ENCODE peak calls at places on chromosomes 7 and 10, in ten cellular contexts. X is testis, A is prostate gland, R is esophagus squamous epithelium, F is adrenal gland, I is transverse colon, U is GM12892, P is uterus, H is A549, O is IMR-90. E is an unnamed sample.

GRCh38 chr10:17851611-17852010 is 42.5 kb downstream of the MRC1 start:
- DNase-seq in X (peak), A (no peak), R (no peak), F (peak), I (peak), U (no peak), P (no peak), H (no peak), O (no peak), E (peak)

GRCh38 chr7:72785166-72785955 is 42.6 kb downstream of the TYW1B start:
- DNase-seq in X (no peak), A (no peak), R (no peak), F (no peak), I (no peak), U (no peak), P (no peak), H (no peak), O (peak), E (no peak)

GRCh38 chr10:33706191-33706590 is 371.7 kb upstream of the NRP1 start:
- DNase-seq in X (no peak), A (no peak), R (no peak), F (no peak), I (peak), U (no peak), P (peak), H (peak), O (peak), E (peak)

GRCh38 chr7:131329176-131329570 is 1.5 kb downstream of the MKLN1 start:
- DNase-seq in X (peak), A (no peak), R (no peak), F (peak), I (no peak), U (no peak), P (no peak), H (peak), O (no peak), E (peak)

GRCh38 chr7:142828101-142828500 is 26.8 kb upstream of the EPHB6 start:
- DNase-seq in X (no peak), A (peak), R (no peak), F (no peak), I (no peak), U (no peak), P (no peak), H (no peak), O (no peak), E (no peak)

GRCh38 chr10:133009218-133009954 is 67.0 kb upstream of the CFAP46 start:
- DNase-seq in X (peak), A (no peak), R (no peak), F (peak), I (peak), U (no peak), P (no peak), H (peak), O (no peak), E (peak)

GRCh38 chr7:141402277-141402996 is 148.8 kb upstream of the AGK start:
- DNase-seq in X (no peak), A (no peak), R (no peak), F (no peak), I (no peak), U (no peak), P (no peak), H (no peak), O (no peak), E (no peak)

GRCh38 chr7:128909605-128910568 is 622 bp downstream of the KCP start:
- DNase-seq in X (no peak), A (no peak), R (no peak), F (no peak), I (no peak), U (no peak), P (no peak), H (no peak), O (peak), E (no peak)

GRCh38 chr7:67616517-67616916 is 619.9 kb downstream of the TYW1 start:
- DNase-seq in X (no peak), A (no peak), R (no peak), F (no peak), I (no peak), U (no peak), P (no peak), H (no peak), O (no peak), E (no peak)

GRCh38 chr7:43511769-43512515 is 71.0 kb upstream of the STK17A start:
- DNase-seq in X (no peak), A (no peak), R (no peak), F (no peak), I (no peak), U (no peak), P (no peak), H (no peak), O (no peak), E (no peak)

GRCh38 chr7:50619684-50620083 is 54.5 kb upstream of the DDC start:
- DNase-seq in X (no peak), A (no peak), R (no peak), F (no peak), I (no peak), U (no peak), P (no peak), H (no peak), O (no peak), E (no peak)

GRCh38 chr7:128879939-128880746 is 17.5 kb downstream of the ATP6V1F start:
- DNase-seq in X (peak), A (peak), R (no peak), F (peak), I (peak), U (no peak), P (peak), H (peak), O (peak), E (peak)

GRCh38 chr7:132464740-132465139 is 111.5 kb downstream of the PLXNA4 start:
- DNase-seq in X (no peak), A (no peak), R (no peak), F (no peak), I (no peak), U (no peak), P (no peak), H (no peak), O (no peak), E (no peak)

GRCh38 chr10:71999360-72000072 is 35.3 kb downstream of the CHST3 start:
- DNase-seq in X (peak), A (no peak), R (no peak), F (peak), I (peak), U (no peak), P (peak), H (no peak), O (peak), E (no peak)

GRCh38 chr10:119426699-119427098 is 115.8 kb downstream of the RGS10 start:
- DNase-seq in X (no peak), A (no peak), R (no peak), F (no peak), I (no peak), U (no peak), P (no peak), H (no peak), O (no peak), E (no peak)

GRCh38 chr10:48606530-48607355 is 1.9 kb upstream of the ARHGAP22 start:
- DNase-seq in X (peak), A (no peak), R (no peak), F (peak), I (peak), U (no peak), P (no peak), H (peak), O (peak), E (peak)

GRCh38 chr10:60186315-60187071 is 203.2 kb downstream of the ANK3 start:
- DNase-seq in X (no peak), A (no peak), R (no peak), F (no peak), I (no peak), U (no peak), P (no peak), H (peak), O (peak), E (peak)

GRCh38 chr10:62083868-62084267 is 182.4 kb downstream of the ARID5B start:
- DNase-seq in X (peak), A (peak), R (no peak), F (no peak), I (peak), U (no peak), P (peak), H (peak), O (peak), E (peak)

GRCh38 chr7:108282427-108282996 is 152.4 kb upstream of the LAMB4 start:
- DNase-seq in X (no peak), A (no peak), R (no peak), F (peak), I (no peak), U (no peak), P (no peak), H (no peak), O (no peak), E (no peak)

GRCh38 chr7:1234794-1235500 is 2.3 kb downstream of the UNCX start:
- DNase-seq in X (no peak), A (no peak), R (no peak), F (no peak), I (no peak), U (no peak), P (no peak), H (peak), O (no peak), E (no peak)

GRCh38 chr10:108904163-108904878 is 1019.0 kb downstream of the XPNPEP1 start:
- DNase-seq in X (no peak), A (no peak), R (no peak), F (no peak), I (no peak), U (no peak), P (no peak), H (no peak), O (no peak), E (no peak)

GRCh38 chr10:126924915-126925300 is 19.7 kb downstream of the DOCK1 start:
- DNase-seq in X (no peak), A (no peak), R (no peak), F (no peak), I (no peak), U (no peak), P (no peak), H (no peak), O (peak), E (no peak)

GRCh38 chr10:25952857-25953256 is 18.8 kb downstream of the MYO3A start:
- DNase-seq in X (no peak), A (no peak), R (no peak), F (no peak), I (no peak), U (no peak), P (no peak), H (no peak), O (no peak), E (no peak)

GRCh38 chr10:127679642-127680255 is 57.2 kb upstream of the FOXI2 start:
- DNase-seq in X (no peak), A (no peak), R (no peak), F (no peak), I (no peak), U (no peak), P (no peak), H (no peak), O (no peak), E (no peak)

GRCh38 chr7:35967366-35968139 is 166.7 kb downstream of the SEPTIN7 start:
- DNase-seq in X (no peak), A (no peak), R (no peak), F (no peak), I (no peak), U (no peak), P (no peak), H (no peak), O (no peak), E (no peak)

GRCh38 chr10:51696251-51696650 is 3.1 kb downstream of the CSTF2T start:
- DNase-seq in X (no peak), A (no peak), R (no peak), F (no peak), I (no peak), U (no peak), P (no peak), H (no peak), O (no peak), E (no peak)

GRCh38 chr10:51700228-51700835 is 937 bp upstream of the CSTF2T start:
- DNase-seq in X (peak), A (peak), R (no peak), F (peak), I (peak), U (no peak), P (peak), H (no peak), O (no peak), E (peak)

GRCh38 chr10:51698473-51699063 is 827 bp downstream of the CSTF2T start:
- DNase-seq in X (no peak), A (no peak), R (no peak), F (no peak), I (no peak), U (no peak), P (peak), H (no peak), O (no peak), E (no peak)

GRCh38 chr10:51699145-51699474 is 285 bp downstream of the CSTF2T start:
- DNase-seq in X (no peak), A (no peak), R (no peak), F (peak), I (no peak), U (no peak), P (no peak), H (no peak), O (no peak), E (no peak)

DNA sequence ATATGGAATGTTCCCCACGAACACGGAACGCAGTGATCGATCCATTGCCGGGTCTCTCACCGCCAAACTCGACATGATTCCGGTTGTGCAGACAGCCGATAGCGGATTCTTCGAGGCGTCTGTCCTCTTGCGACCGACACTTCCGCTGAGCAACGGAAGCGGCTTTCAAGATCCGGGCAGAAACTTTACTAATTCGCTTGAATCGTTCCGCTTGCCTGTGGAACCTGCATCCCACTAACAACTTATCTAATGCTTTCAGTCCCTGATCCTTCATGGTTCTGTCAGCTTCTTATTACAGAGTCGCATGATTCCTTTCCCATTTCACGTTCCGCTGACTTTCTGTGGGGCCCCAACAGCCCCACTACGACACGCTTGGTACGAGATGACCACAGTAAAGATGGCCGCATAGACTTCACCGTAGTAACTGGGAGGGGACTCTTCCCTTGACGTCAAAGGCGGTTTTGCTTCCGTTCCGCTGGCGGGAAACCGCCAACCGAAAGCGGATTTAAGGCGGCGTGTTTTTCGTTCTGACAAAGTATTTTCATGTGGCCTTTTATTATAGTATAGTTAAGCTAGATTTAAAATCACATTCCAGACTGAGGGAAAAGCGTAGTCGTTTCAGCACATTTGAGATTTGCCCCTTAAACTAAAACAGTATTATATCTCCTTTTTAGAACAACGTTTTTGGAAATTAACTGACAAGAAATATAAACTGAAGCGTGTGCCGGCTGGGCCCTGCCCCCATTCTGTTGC is at the start of gene CSTF2T:
- DNase-seq in X (peak), A (peak), R (peak), F (peak), I (peak), U (peak), P (peak), H (peak), O (peak), E (peak)
- TF ChIP-seq POLR2A in X (no peak), A (peak), R (peak), F (peak), I (peak), U (peak), P (no peak), H (peak), O (peak), E (peak)

DNA sequence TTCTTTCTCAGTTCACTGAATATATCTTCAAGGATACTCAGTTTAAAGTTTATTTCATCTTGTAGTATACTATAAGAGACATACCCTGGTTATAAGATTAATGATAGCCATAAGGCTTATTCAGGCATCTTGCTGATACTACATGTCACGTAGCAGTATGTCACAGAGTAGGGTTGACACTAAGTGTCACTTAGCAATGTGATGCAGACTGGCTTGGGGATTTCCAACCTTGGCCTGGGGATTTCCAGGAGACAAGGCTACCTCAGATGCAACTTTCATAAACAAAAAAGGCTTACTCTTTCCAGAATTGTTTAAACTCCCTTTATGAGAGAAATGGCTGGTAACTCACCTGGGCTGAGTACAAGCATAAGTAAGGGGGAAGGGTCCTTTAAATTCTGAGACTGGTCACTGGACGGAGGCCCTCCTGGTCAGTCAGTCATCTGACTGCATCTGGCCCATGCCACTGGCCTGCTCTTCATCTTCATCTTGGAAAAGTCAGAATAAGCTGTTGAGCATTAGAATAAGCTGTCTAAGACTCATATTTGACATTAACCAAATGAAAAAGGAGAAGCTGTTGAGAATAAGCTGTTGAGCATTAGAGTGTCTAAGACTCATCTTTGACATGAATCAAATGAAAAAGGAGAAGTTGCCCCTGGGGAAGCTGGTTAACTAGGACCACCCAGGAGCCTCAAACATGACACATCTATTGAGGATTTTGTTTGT is 9.5 kb downstream of the SLC13A1 start:
- DNase-seq in X (no peak), A (no peak), R (no peak), F (no peak), I (no peak), U (no peak), P (no peak), H (no peak), O (no peak), E (no peak)
- TF ChIP-seq POLR2A in X (no peak), A (no peak), R (no peak), F (no peak), I (no peak), U (no peak), P (no peak), H (no peak), O (no peak), E (no peak)

GRCh38 chr10:120457431-120458172 is 575 bp downstream of the PLPP4 start:
- DNase-seq in X (peak), A (no peak), R (no peak), F (no peak), I (no peak), U (no peak), P (no peak), H (no peak), O (no peak), E (no peak)
- TF ChIP-seq POLR2A in X (no peak), A (no peak), R (no peak), F (no peak), I (no peak), U (no peak), P (no peak), H (no peak), O (no peak), E (no peak)

DNA sequence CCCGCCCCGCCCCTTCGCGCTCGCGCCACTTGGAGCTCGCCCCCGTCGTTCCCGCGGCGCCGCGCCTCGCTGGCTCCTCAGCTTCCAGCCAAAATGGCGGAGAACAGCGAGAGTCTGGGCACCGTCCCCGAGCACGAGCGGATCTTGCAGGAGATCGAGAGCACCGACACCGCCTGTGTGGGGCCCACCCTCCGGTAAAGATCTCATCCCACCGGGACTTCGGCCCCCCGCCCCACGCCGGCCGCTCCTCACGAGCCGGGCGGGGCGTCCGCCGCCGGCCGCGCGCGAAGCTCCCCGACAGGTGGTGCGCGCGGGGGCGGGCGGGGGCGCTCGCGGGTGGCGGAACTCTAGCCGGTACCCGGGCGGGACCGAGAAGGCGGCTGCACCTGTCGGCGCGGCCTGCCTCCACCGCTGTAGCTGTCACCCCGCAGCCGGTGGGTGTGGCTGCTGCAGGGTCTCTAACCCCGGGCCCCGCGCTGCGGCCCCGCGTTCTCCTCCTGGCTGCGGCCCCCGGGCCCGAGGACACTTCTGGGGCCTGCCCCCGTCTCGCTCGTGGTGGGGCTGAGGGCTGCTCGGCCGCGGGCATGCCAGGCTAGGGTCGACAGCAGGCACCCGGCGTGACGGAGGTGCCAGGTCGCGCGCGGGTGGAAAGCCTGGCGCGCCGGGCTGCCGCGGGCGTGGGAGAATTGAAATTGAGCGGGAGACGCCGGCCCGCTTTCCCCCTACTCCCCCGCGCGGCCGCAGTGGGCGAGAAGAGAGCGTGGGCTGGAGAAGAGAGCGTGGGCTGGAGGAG is at the start of gene EXOC6:
- DNase-seq in X (peak), A (peak), R (peak), F (peak), I (peak), U (peak), P (peak), H (peak), O (peak), E (peak)
- TF ChIP-seq POLR2A in X (no peak), A (no peak), R (peak), F (no peak), I (no peak), U (peak), P (no peak), H (peak), O (peak), E (peak)

GRCh38 chr10:112390125-112390703 is 16.3 kb downstream of the ACSL5 start:
- DNase-seq in X (no peak), A (no peak), R (no peak), F (no peak), I (no peak), U (no peak), P (no peak), H (no peak), O (no peak), E (no peak)

GRCh38 chr10:112385143-112385695 is 11.3 kb downstream of the ACSL5 start:
- DNase-seq in X (no peak), A (no peak), R (no peak), F (no peak), I (no peak), U (no peak), P (no peak), H (no peak), O (no peak), E (no peak)

GRCh38 chr10:112393341-112393740 is 19.4 kb downstream of the ACSL5 start:
- DNase-seq in X (no peak), A (no peak), R (no peak), F (no peak), I (peak), U (no peak), P (no peak), H (no peak), O (no peak), E (no peak)

GRCh38 chr10:112388548-112388947 is 14.6 kb downstream of the ACSL5 start:
- DNase-seq in X (no peak), A (no peak), R (no peak), F (no peak), I (no peak), U (no peak), P (no peak), H (no peak), O (no peak), E (no peak)

GRCh38 chr10:112389147-112389822 is 15.4 kb downstream of the ACSL5 start:
- DNase-seq in X (no peak), A (no peak), R (no peak), F (no peak), I (no peak), U (no peak), P (no peak), H (peak), O (peak), E (no peak)
- TF ChIP-seq POLR2A in X (no peak), A (no peak), R (no peak), F (no peak), I (no peak), U (no peak), P (no peak), H (no peak), O (no peak), E (no peak)

E was measured in body of pancreas.